ENCODE peak calls at places on chromosomes 6 and 20, in seven cellular contexts. Y, D, H, R, N, J and L are unnamed samples.

GRCh38 chr6:143872211-143872610 is 7.9 kb downstream of the ZC2HC1B start:
- ATAC-seq in J (peak), N (no peak), R (no peak), H (no peak), Y (no peak), D (no peak), L (no peak)

GRCh38 chr6:3400162-3400561 is 56.7 kb downstream of the SLC22A23 start:
- ATAC-seq in H (no peak), J (no peak), N (no peak), D (no peak), R (no peak), Y (no peak), L (no peak)

GRCh38 chr6:5584072-5584471 is 322.8 kb downstream of the FARS2 start:
- ATAC-seq in J (no peak), N (no peak), D (no peak), R (no peak), H (no peak), Y (no peak), L (no peak)

GRCh38 chr6:52164319-52165094 is 21.7 kb upstream of the IL17A start:
- ATAC-seq in H (no peak), J (no peak), Y (no peak), D (no peak), N (peak), R (no peak), L (no peak)

GRCh38 chr6:2875840-2876207 is 27.3 kb downstream of the SERPINB9 start:
- ATAC-seq in H (peak), Y (peak), D (peak), J (peak), N (peak), R (peak), L (peak)

GRCh38 chr20:19012671-19013070 is 199.1 kb downstream of the SCP2D1 start:
- ATAC-seq in J (no peak), H (no peak), Y (no peak), N (no peak), D (no peak), R (no peak), L (peak)

GRCh38 chr6:30341249-30341648 is 3.7 kb upstream of the RPP21 start:
- ATAC-seq in D (no peak), H (no peak), Y (no peak), N (no peak), R (no peak), J (no peak), L (no peak)

GRCh38 chr20:49790077-49790798 is 22.4 kb upstream of the SLC9A8 start:
- ATAC-seq in N (peak), H (peak), D (peak), Y (peak), R (peak), J (no peak), L (peak)

GRCh38 chr6:169885131-169885530 is 133.7 kb downstream of the ERMARD start:
- ATAC-seq in R (no peak), H (no peak), N (no peak), D (no peak), J (no peak), Y (no peak), L (no peak)

GRCh38 chr6:126040826-126041225 is 54.5 kb downstream of the TRMT11 start:
- ATAC-seq in N (peak), R (peak), J (peak), H (peak), Y (peak), D (peak), L (peak)
- H3K4me3 ChIP-seq in N (no peak), R (no peak), J (no peak), H (no peak), Y (no peak), D (no peak), L (no peak)

DNA sequence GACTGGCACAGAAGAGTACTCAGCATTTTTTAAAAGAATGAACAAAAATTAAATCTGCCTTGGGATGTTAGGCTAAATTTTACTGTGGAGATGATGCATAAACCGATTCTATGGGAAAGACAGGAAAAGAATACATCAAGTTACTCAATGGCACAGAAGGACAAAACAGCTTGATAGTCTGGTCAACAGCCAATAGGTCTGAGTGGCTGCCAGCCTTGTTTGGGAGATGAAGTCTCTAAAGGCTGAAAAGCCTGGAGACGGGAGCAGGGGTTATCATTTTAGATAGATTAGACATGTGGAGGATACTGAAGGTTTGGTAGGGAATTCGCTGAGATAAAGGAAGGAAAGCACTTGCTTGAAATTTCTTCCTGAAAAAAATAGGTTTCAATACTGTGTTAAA is 56.3 kb upstream of the LAMA2 start:
- ATAC-seq in H (no peak), J (no peak), N (no peak), D (no peak), Y (no peak), R (no peak), L (no peak)
- H3K4me3 ChIP-seq in H (no peak), J (no peak), N (no peak), D (no peak), Y (no peak), R (no peak), L (no peak)

GRCh38 chr20:36775826-36776225 is 2.3 kb upstream of the DSN1 start:
- ATAC-seq in J (no peak), H (no peak), Y (no peak), N (no peak), R (no peak), D (no peak), L (no peak)

GRCh38 chr20:36775196-36775595 is 1.6 kb upstream of the DSN1 start:
- ATAC-seq in J (no peak), Y (no peak), N (no peak), D (no peak), H (no peak), R (no peak), L (no peak)

GRCh38 chr20:36770680-36771079 is 2.9 kb downstream of the DSN1 start:
- ATAC-seq in J (no peak), D (no peak), Y (no peak), R (no peak), H (no peak), N (no peak), L (no peak)

GRCh38 chr20:36773123-36773547 is 428 bp downstream of the DSN1 start:
- ATAC-seq in J (peak), Y (no peak), H (no peak), R (no peak), N (no peak), D (no peak), L (no peak)

DNA sequence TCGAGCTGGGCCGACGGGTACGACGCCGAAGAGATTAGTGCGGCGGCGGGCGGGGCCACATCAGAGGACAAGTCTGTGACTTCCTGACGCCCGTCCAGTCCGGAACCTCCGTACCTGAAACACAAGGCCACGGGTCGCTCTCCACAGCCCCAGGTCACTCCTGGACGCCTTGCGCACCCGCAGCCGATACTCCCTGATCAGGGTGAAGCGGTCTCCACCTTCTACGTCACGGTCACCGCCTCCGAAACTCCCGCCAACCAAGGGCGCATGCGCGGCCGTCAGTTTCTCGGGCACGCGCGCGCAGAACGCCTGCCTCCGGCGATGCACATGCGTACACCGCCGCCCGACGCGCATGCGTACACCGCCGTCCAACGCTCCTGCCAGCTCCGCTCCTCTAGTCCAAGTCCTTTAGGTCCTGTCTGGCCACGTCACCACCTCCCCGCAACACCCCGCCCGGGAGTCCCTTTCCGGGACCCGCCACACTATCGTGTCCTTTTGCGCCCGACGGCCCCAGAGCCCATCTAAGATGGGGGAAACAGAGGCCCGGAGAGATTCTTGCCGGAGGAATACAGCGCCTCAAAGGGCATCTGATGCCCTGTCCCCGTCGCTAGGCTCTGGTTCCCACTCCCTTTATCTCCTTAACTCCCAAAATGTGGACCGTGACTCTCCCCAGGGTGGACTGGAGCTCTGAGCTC is at the start of gene DSN1:
- ATAC-seq in J (peak), Y (peak), N (peak), D (peak), R (peak), H (peak), L (peak)
- H3K4me3 ChIP-seq in J (peak), Y (peak), N (peak), D (peak), R (peak), H (peak), L (peak)

DNA sequence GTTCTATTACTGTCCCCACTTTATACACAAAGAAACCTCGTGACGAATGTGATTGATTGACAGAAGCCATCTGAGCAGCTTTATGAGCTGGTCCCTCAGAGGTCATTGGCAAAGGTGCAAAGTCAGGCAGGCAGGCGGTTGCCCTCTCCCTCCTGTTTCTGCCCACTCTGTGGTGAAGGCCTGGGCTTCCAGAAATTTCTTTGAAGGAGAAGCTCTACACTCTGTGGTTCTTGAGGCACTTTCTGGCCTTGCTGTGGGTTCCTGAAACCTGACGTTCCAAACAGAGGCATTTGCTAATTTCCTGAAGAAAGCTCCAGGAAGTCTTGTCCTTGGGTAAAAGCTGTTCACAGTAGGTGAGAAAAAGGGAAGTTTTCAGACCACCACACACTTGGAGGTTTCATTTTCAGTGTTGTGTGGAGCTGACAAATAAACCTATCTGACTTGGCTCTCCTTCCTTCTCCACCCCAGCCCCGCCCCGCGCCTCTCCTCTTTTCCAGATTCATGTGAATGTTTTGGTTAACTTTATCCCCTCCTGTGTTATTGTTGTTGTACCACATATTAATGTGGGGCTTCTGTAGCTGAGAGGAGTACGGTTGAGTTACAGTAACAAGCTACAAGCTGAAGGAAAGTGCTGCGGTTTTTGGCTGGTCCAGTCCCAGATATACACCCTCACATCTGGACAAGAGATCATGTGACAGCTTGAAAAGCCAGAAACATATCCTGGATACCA is 274.1 kb downstream of the CLIC5 start:
- ATAC-seq in H (no peak), Y (peak), D (peak), N (peak), R (no peak), J (peak), L (peak)
- H3K4me3 ChIP-seq in H (no peak), Y (no peak), D (no peak), N (no peak), R (no peak), J (no peak), L (no peak)

DNA sequence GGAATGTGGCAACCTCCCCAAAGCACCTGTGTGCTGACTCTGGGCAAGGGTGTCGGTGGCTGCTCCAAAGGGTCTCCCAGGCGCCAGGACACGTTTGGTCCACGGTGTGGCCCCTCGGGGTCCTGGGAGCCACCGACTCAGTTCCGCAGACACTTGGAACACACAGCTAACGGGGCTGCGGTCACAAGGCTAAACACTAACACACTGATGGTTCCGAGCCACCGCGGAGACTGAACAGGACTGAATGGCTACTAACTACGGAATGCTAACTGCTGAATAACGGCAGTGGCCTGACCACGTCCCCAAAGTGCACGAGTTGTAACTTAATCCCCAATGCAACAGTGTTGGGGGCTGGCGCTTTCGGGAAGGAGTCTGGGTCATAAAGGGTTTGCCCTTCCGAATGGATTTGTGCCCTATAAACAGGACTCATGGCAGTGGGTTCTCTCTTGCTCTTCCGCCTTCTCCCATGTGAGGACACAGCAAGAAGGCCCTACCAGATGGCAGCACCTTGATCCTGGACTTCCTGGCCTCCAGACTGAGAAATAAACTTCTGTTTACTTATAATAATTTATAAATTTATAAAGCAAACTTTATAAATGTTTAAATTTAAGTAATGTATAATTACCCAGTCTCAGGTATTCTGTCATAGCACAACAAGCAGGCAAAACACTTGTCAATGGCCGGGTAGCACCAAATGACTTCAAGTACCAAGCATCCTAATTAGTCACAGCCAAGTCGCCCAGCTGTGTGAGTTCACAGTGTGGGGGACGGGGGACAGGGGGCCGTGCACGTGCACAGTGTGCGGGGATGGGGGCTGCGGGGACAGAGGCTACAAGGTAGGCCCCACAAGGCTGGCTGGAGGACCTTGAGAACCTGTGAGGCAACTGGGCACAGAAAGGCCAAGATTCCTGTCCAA is 2.3 kb upstream of the EEF1A2 start:
- ATAC-seq in N (no peak), Y (no peak), H (no peak), R (no peak), J (no peak), D (no peak), L (no peak)
- H3K4me3 ChIP-seq in N (no peak), Y (no peak), H (no peak), R (no peak), J (no peak), D (no peak), L (no peak)

GRCh38 chr20:61049684-61050083 is 202.4 kb upstream of the CDH4 start:
- ATAC-seq in Y (no peak), H (no peak), D (no peak), N (no peak), J (no peak), R (no peak), L (no peak)

GRCh38 chr20:61047515-61047914 is 204.5 kb upstream of the CDH4 start:
- ATAC-seq in H (no peak), N (no peak), R (no peak), Y (no peak), J (no peak), D (no peak), L (no peak)

GRCh38 chr20:61046721-61047351 is 205.2 kb upstream of the CDH4 start:
- ATAC-seq in R (no peak), J (no peak), H (no peak), N (no peak), Y (no peak), D (no peak), L (no peak)

GRCh38 chr20:61050491-61050890 is 201.6 kb upstream of the CDH4 start:
- ATAC-seq in D (no peak), N (no peak), J (no peak), R (no peak), Y (no peak), H (no peak), L (no peak)

GRCh38 chr20:61048292-61048691 is 203.8 kb upstream of the CDH4 start:
- ATAC-seq in Y (no peak), R (no peak), N (no peak), J (no peak), H (no peak), D (no peak), L (no peak)
- H3K4me3 ChIP-seq in Y (no peak), R (no peak), N (no peak), J (no peak), H (no peak), D (no peak), L (no peak)

DNA sequence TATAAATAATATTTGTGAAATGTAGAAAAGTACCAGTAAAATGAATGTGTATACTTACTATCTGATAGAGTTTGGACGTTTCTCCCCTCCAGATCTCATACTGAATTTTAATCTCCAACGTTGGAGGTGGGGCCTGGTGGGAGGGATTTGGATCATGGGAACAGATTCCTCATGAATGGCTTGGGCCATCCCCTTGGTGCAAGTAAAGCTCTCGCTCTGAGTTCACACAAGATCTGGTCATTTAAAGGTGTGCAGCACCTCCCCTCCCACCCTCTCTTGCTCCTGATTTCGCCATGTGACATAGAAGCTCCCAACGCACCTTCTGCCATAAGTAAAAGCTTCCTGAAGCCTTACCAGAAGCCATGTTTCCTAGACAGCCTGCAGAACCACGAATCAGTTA is 219.0 kb downstream of the HACE1 start:
- ATAC-seq in Y (no peak), D (no peak), H (no peak), R (no peak), J (no peak), N (no peak), L (no peak)
- H3K4me3 ChIP-seq in Y (no peak), D (no peak), H (no peak), R (no peak), J (no peak), N (no peak), L (no peak)

GRCh38 chr20:36150489-36150846 is 4.1 kb upstream of the EPB41L1 start:
- ATAC-seq in N (no peak), H (no peak), R (no peak), D (no peak), J (no peak), Y (no peak), L (no peak)
- H3K4me3 ChIP-seq in N (no peak), H (no peak), R (no peak), D (no peak), J (no peak), Y (no peak), L (no peak)

GRCh38 chr6:161035981-161036263 is 44.4 kb downstream of the MAP3K4 start:
- ATAC-seq in R (no peak), H (no peak), D (no peak), J (no peak), N (no peak), Y (no peak), L (no peak)

GRCh38 chr6:161037873-161038228 is 46.3 kb downstream of the MAP3K4 start:
- ATAC-seq in N (no peak), D (no peak), R (no peak), J (no peak), H (no peak), Y (no peak), L (no peak)

GRCh38 chr6:161038229-161039003 is 46.8 kb downstream of the MAP3K4 start:
- ATAC-seq in J (peak), Y (peak), H (peak), N (peak), R (peak), D (peak), L (peak)

GRCh38 chr6:161033667-161034066 is 42.1 kb downstream of the MAP3K4 start:
- ATAC-seq in J (no peak), D (no peak), R (no peak), N (no peak), Y (no peak), H (no peak), L (no peak)

DNA sequence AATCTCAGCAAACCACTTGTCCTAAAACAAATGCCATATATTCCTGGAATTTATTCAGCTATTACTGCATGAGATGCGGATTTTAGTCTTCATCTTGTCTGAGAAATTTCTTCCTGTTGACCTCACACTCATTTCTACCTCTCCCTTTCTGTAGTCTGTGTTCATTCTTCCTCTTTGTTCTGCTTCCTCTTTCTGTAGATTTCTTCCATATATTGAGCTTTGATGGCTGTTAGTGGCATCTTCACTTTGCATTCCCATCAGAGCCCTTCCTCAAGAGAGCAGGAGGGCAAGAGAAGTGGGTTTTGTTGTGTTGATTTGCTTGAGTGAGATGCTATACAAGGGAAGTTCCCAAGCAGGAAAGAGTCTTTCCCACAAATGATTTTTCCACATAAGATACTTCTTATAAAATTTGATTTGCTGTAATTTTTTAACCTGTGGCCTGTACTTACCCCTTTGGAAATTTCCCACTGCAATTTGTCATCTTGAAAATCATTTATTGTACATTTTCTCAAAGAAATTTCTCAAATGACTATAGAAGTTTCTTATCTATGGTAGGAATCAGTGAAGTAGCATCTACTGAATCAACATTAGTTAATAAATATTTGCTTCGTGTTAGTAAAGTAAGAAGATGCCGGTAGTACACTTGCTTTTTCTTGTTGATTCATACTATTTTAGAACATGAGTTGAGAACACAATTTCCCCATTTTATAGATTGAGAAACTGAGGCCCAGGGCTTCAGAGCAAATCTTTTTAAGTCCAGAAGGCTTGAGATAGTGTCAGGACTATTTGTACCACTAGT is 43.8 kb downstream of the MAP3K4 start:
- ATAC-seq in D (no peak), N (no peak), R (no peak), J (no peak), H (no peak), Y (no peak), L (no peak)
- H3K4me3 ChIP-seq in D (no peak), N (no peak), R (no peak), J (no peak), H (no peak), Y (no peak), L (no peak)